ENCODE peak calls at places on chromosome 1, in five cellular contexts. T, O, Y, V and S are unnamed samples.

GRCh38 chr1:224719716-224720115 is 103.6 kb downstream of the CNIH3 start:
- DNase-seq in T (no peak), O (no peak), Y (no peak), V (no peak), S (no peak)

GRCh38 chr1:207866471-207867135 is 44.3 kb downstream of the CD34 start:
- DNase-seq in T (no peak), O (no peak), Y (peak; percentile 17), V (peak; percentile 27), S (no peak)

GRCh38 chr1:207218512-207219352 is 102.7 kb upstream of the CD55 start:
- DNase-seq in T (no peak), O (no peak), Y (peak; percentile 35), V (no peak), S (no peak)

GRCh38 chr1:34149501-34149900 is 15.5 kb downstream of the CSMD2 start:
- DNase-seq in T (peak; percentile 68), O (no peak), Y (no peak), V (no peak), S (no peak)

GRCh38 chr1:17598251-17598650 is 58.8 kb downstream of the ARHGEF10L start:
- DNase-seq in T (no peak), O (no peak), Y (no peak), V (no peak), S (no peak)

GRCh38 chr1:214540324-214540723 is 11.1 kb downstream of the PTPN14 start:
- DNase-seq in T (no peak), O (no peak), Y (no peak), V (no peak), S (no peak)

GRCh38 chr1:62720946-62721554 is 32.9 kb upstream of the DOCK7 start:
- DNase-seq in T (no peak), O (no peak), Y (no peak), V (no peak), S (no peak)

GRCh38 chr1:235820059-235820458 is 46.6 kb downstream of the LYST start:
- DNase-seq in T (no peak), O (no peak), Y (no peak), V (no peak), S (no peak)

GRCh38 chr1:6497867-6498575 is 6.6 kb upstream of the PLEKHG5 start:
- DNase-seq in T (no peak), O (no peak), Y (no peak), V (no peak), S (no peak)

GRCh38 chr1:42178249-42178648 is 13.7 kb upstream of the GUCA2A start:
- DNase-seq in T (no peak), O (no peak), Y (no peak), V (no peak), S (no peak)

GRCh38 chr1:207317561-207317960 is 3.9 kb upstream of the CD55 start:
- DNase-seq in T (no peak), O (no peak), Y (no peak), V (no peak), S (no peak)

GRCh38 chr1:25037174-25038074 is 107.3 kb upstream of the RUNX3 start:
- DNase-seq in T (peak; percentile 69), O (peak; percentile 45), Y (peak; percentile 37), V (peak; percentile 50), S (no peak)

GRCh38 chr1:218983848-218984247 is 189.8 kb upstream of the LYPLAL1 start:
- DNase-seq in T (peak; percentile 49), O (no peak), Y (no peak), V (no peak), S (no peak)

GRCh38 chr1:33893147-33893830 is 29.4 kb downstream of the HMGB4 start:
- DNase-seq in T (no peak), O (no peak), Y (peak; percentile 40), V (no peak), S (no peak)

GRCh38 chr1:33970148-33970825 is 106.4 kb downstream of the HMGB4 start:
- DNase-seq in T (no peak), O (no peak), Y (no peak), V (no peak), S (no peak)

GRCh38 chr1:156727914-156728598 is at the start of gene METTL25B:
- DNase-seq in T (peak; percentile 92), O (peak; percentile 74), Y (peak; percentile 87), V (peak; percentile 81), S (no peak)